ENCODE peak calls at places on chromosome 13, in five cellular contexts. I, N, W, H and B are unnamed samples.

GRCh38 chr13:55606045-55606665 is 1534.6 kb upstream of the PRR20A start:
- ATAC-seq in N (no peak), I (no peak), H (no peak), W (no peak), B (no peak)

GRCh38 chr13:40161931-40162330 is 504.5 kb downstream of the FOXO1 start:
- ATAC-seq in W (no peak), I (no peak), N (no peak), H (no peak), B (no peak)

GRCh38 chr13:59413121-59413520 is 750.6 kb downstream of the DIAPH3 start:
- ATAC-seq in H (no peak), I (no peak), N (no peak), W (peak), B (no peak)

GRCh38 chr13:20136781-20137703 is 23.8 kb downstream of the GJA3 start:
- ATAC-seq in N (no peak), W (peak), I (peak), H (no peak), B (no peak)

GRCh38 chr13:40665061-40665753 is 1.2 kb downstream of the FOXO1 start:
- ATAC-seq in H (no peak), N (no peak), I (peak), W (peak), B (peak)

GRCh38 chr13:99916366-99917103 is 55.0 kb downstream of the ZIC5 start:
- ATAC-seq in N (peak), W (peak), I (peak), H (no peak), B (peak)

GRCh38 chr13:26604784-26605183 is 47.3 kb downstream of the WASF3 start:
- ATAC-seq in I (no peak), H (peak), N (no peak), W (no peak), B (peak)

GRCh38 chr13:57935965-57936364 is 304.4 kb downstream of the PCDH17 start:
- ATAC-seq in H (no peak), N (no peak), I (no peak), W (no peak), B (no peak)

GRCh38 chr13:99653526-99653925 is 152.3 kb downstream of the TM9SF2 start:
- ATAC-seq in N (no peak), W (no peak), H (no peak), I (no peak), B (no peak)

GRCh38 chr13:42702726-42703125 is 78.7 kb upstream of the FAM216B start:
- ATAC-seq in I (no peak), N (no peak), W (no peak), H (no peak), B (no peak)

GRCh38 chr13:74003374-74003773 is 130.8 kb downstream of the KLF12 start:
- ATAC-seq in H (no peak), W (no peak), I (no peak), N (no peak), B (no peak)

GRCh38 chr13:110134801-110135200 is 172.2 kb downstream of the COL4A1 start:
- ATAC-seq in H (peak), N (no peak), I (no peak), W (no peak), B (no peak)

GRCh38 chr13:98869408-98870090 is 108.3 kb downstream of the DOCK9 start:
- ATAC-seq in I (peak), W (no peak), N (peak), H (peak), B (peak)

GRCh38 chr13:102040812-102041211 is 361.0 kb downstream of the FGF14 start:
- ATAC-seq in W (no peak), I (no peak), H (no peak), N (no peak), B (no peak)

GRCh38 chr13:47478985-47479384 is 522.1 kb downstream of the SUCLA2 start:
- ATAC-seq in H (no peak), W (peak), N (no peak), I (no peak), B (no peak)

GRCh38 chr13:40271931-40272775 is 394.3 kb downstream of the FOXO1 start:
- ATAC-seq in H (peak), W (peak), I (no peak), N (no peak), B (peak)